ENCODE peak calls at places on chromosomes 16 and 17, in eight cellular contexts. One of them, this sample, is unnamed.

GRCh38 chr17:80446645-80447405 is 29.6 kb downstream of the NPTX1 start:
- DNase-seq in T-helper 22 cell: no peak
- DNase-seq in SHP77: peak; percentile 49
- DNase-seq in GM10248: no peak
- DNase-seq in stimulated activated CD4-positive, alpha-beta T cell treated with anti-CD3 and anti-CD28 coated beads, Interleukin-1b, Interleukin-23, amount 100 ng/mL, for 24 hours: no peak
- DNase-seq in stimulated activated CD8-positive, alpha-beta memory T cell treated with anti-CD3 and anti-CD28 coated beads, Interleukin-15, amount 100 ng/mL, for 24 hours: no peak
- DNase-seq in choroid plexus epithelial cell: no peak
- DNase-seq in T-helper 2 cell: no peak
- DNase-seq in this sample: no peak

GRCh38 chr17:69637399-69638165 is 223.1 kb downstream of the MAP2K6 start:
- DNase-seq in T-helper 22 cell: no peak
- DNase-seq in SHP77: no peak
- DNase-seq in GM10248: no peak
- DNase-seq in stimulated activated CD4-positive, alpha-beta T cell treated with anti-CD3 and anti-CD28 coated beads, Interleukin-1b, Interleukin-23, amount 100 ng/mL, for 24 hours: no peak
- DNase-seq in stimulated activated CD8-positive, alpha-beta memory T cell treated with anti-CD3 and anti-CD28 coated beads, Interleukin-15, amount 100 ng/mL, for 24 hours: no peak
- DNase-seq in choroid plexus epithelial cell: peak; percentile 16
- DNase-seq in T-helper 2 cell: no peak
- DNase-seq in this sample: peak; percentile 33

GRCh38 chr17:869567-870530 is 87.7 kb downstream of the MRM3 start:
- DNase-seq in T-helper 22 cell: no peak
- DNase-seq in SHP77: no peak
- DNase-seq in GM10248: no peak
- DNase-seq in stimulated activated CD4-positive, alpha-beta T cell treated with anti-CD3 and anti-CD28 coated beads, Interleukin-1b, Interleukin-23, amount 100 ng/mL, for 24 hours: no peak
- DNase-seq in stimulated activated CD8-positive, alpha-beta memory T cell treated with anti-CD3 and anti-CD28 coated beads, Interleukin-15, amount 100 ng/mL, for 24 hours: no peak
- DNase-seq in choroid plexus epithelial cell: peak; percentile 47
- DNase-seq in T-helper 2 cell: no peak
- DNase-seq in this sample: no peak

GRCh38 chr16:84563316-84563715 is 54.6 kb downstream of the COTL1 start:
- DNase-seq in T-helper 22 cell: no peak
- DNase-seq in SHP77: no peak
- DNase-seq in GM10248: no peak
- DNase-seq in stimulated activated CD4-positive, alpha-beta T cell treated with anti-CD3 and anti-CD28 coated beads, Interleukin-1b, Interleukin-23, amount 100 ng/mL, for 24 hours: no peak
- DNase-seq in stimulated activated CD8-positive, alpha-beta memory T cell treated with anti-CD3 and anti-CD28 coated beads, Interleukin-15, amount 100 ng/mL, for 24 hours: no peak
- DNase-seq in choroid plexus epithelial cell: no peak
- DNase-seq in T-helper 2 cell: no peak
- DNase-seq in this sample: no peak

GRCh38 chr16:78259883-78260282 is 160.4 kb downstream of the WWOX start:
- DNase-seq in T-helper 22 cell: no peak
- DNase-seq in SHP77: no peak
- DNase-seq in GM10248: no peak
- DNase-seq in stimulated activated CD4-positive, alpha-beta T cell treated with anti-CD3 and anti-CD28 coated beads, Interleukin-1b, Interleukin-23, amount 100 ng/mL, for 24 hours: no peak
- DNase-seq in stimulated activated CD8-positive, alpha-beta memory T cell treated with anti-CD3 and anti-CD28 coated beads, Interleukin-15, amount 100 ng/mL, for 24 hours: no peak
- DNase-seq in choroid plexus epithelial cell: no peak
- DNase-seq in T-helper 2 cell: no peak
- DNase-seq in this sample: no peak

GRCh38 chr17:70564006-70564620 is 394.8 kb downstream of the KCNJ2 start:
- DNase-seq in T-helper 22 cell: no peak
- DNase-seq in SHP77: no peak
- DNase-seq in GM10248: no peak
- DNase-seq in stimulated activated CD4-positive, alpha-beta T cell treated with anti-CD3 and anti-CD28 coated beads, Interleukin-1b, Interleukin-23, amount 100 ng/mL, for 24 hours: no peak
- DNase-seq in stimulated activated CD8-positive, alpha-beta memory T cell treated with anti-CD3 and anti-CD28 coated beads, Interleukin-15, amount 100 ng/mL, for 24 hours: no peak
- DNase-seq in choroid plexus epithelial cell: no peak
- DNase-seq in T-helper 2 cell: no peak
- DNase-seq in this sample: no peak

GRCh38 chr16:54879681-54880080 is 51.0 kb upstream of the IRX5 start:
- DNase-seq in T-helper 22 cell: no peak
- DNase-seq in SHP77: no peak
- DNase-seq in GM10248: no peak
- DNase-seq in stimulated activated CD4-positive, alpha-beta T cell treated with anti-CD3 and anti-CD28 coated beads, Interleukin-1b, Interleukin-23, amount 100 ng/mL, for 24 hours: no peak
- DNase-seq in stimulated activated CD8-positive, alpha-beta memory T cell treated with anti-CD3 and anti-CD28 coated beads, Interleukin-15, amount 100 ng/mL, for 24 hours: no peak
- DNase-seq in choroid plexus epithelial cell: no peak
- DNase-seq in T-helper 2 cell: no peak
- DNase-seq in this sample: no peak

GRCh38 chr17:79622201-79622601 is 11.3 kb upstream of the RBFOX3 start:
- DNase-seq in T-helper 22 cell: no peak
- DNase-seq in SHP77: no peak
- DNase-seq in GM10248: no peak
- DNase-seq in stimulated activated CD4-positive, alpha-beta T cell treated with anti-CD3 and anti-CD28 coated beads, Interleukin-1b, Interleukin-23, amount 100 ng/mL, for 24 hours: no peak
- DNase-seq in stimulated activated CD8-positive, alpha-beta memory T cell treated with anti-CD3 and anti-CD28 coated beads, Interleukin-15, amount 100 ng/mL, for 24 hours: no peak
- DNase-seq in choroid plexus epithelial cell: no peak
- DNase-seq in T-helper 2 cell: no peak
- DNase-seq in this sample: no peak

GRCh38 chr16:49468611-49469322 is 95.2 kb downstream of the C16orf78 start:
- DNase-seq in T-helper 22 cell: no peak
- DNase-seq in SHP77: no peak
- DNase-seq in GM10248: no peak
- DNase-seq in stimulated activated CD4-positive, alpha-beta T cell treated with anti-CD3 and anti-CD28 coated beads, Interleukin-1b, Interleukin-23, amount 100 ng/mL, for 24 hours: no peak
- DNase-seq in stimulated activated CD8-positive, alpha-beta memory T cell treated with anti-CD3 and anti-CD28 coated beads, Interleukin-15, amount 100 ng/mL, for 24 hours: no peak
- DNase-seq in choroid plexus epithelial cell: no peak
- DNase-seq in T-helper 2 cell: no peak
- DNase-seq in this sample: no peak

GRCh38 chr16:8644513-8645140 is 23.1 kb downstream of the METTL22 start:
- DNase-seq in T-helper 22 cell: no peak
- DNase-seq in SHP77: no peak
- DNase-seq in GM10248: no peak
- DNase-seq in stimulated activated CD4-positive, alpha-beta T cell treated with anti-CD3 and anti-CD28 coated beads, Interleukin-1b, Interleukin-23, amount 100 ng/mL, for 24 hours: no peak
- DNase-seq in stimulated activated CD8-positive, alpha-beta memory T cell treated with anti-CD3 and anti-CD28 coated beads, Interleukin-15, amount 100 ng/mL, for 24 hours: no peak
- DNase-seq in choroid plexus epithelial cell: no peak
- DNase-seq in T-helper 2 cell: no peak
- DNase-seq in this sample: no peak

GRCh38 chr17:39671651-39672521 is 3.6 kb downstream of the PNMT start:
- DNase-seq in T-helper 22 cell: no peak
- DNase-seq in SHP77: no peak
- DNase-seq in GM10248: peak; percentile 49
- DNase-seq in stimulated activated CD4-positive, alpha-beta T cell treated with anti-CD3 and anti-CD28 coated beads, Interleukin-1b, Interleukin-23, amount 100 ng/mL, for 24 hours: no peak
- DNase-seq in stimulated activated CD8-positive, alpha-beta memory T cell treated with anti-CD3 and anti-CD28 coated beads, Interleukin-15, amount 100 ng/mL, for 24 hours: no peak
- DNase-seq in choroid plexus epithelial cell: peak; percentile 54
- DNase-seq in T-helper 2 cell: no peak
- DNase-seq in this sample: no peak

GRCh38 chr17:82890339-82890730 is 50.5 kb upstream of the ZNF750 start:
- DNase-seq in T-helper 22 cell: no peak
- DNase-seq in SHP77: no peak
- DNase-seq in GM10248: no peak
- DNase-seq in stimulated activated CD4-positive, alpha-beta T cell treated with anti-CD3 and anti-CD28 coated beads, Interleukin-1b, Interleukin-23, amount 100 ng/mL, for 24 hours: no peak
- DNase-seq in stimulated activated CD8-positive, alpha-beta memory T cell treated with anti-CD3 and anti-CD28 coated beads, Interleukin-15, amount 100 ng/mL, for 24 hours: no peak
- DNase-seq in choroid plexus epithelial cell: no peak
- DNase-seq in T-helper 2 cell: no peak
- DNase-seq in this sample: no peak

GRCh38 chr16:61274211-61274610 is 762.0 kb downstream of the CDH8 start:
- DNase-seq in T-helper 22 cell: no peak
- DNase-seq in SHP77: no peak
- DNase-seq in GM10248: no peak
- DNase-seq in stimulated activated CD4-positive, alpha-beta T cell treated with anti-CD3 and anti-CD28 coated beads, Interleukin-1b, Interleukin-23, amount 100 ng/mL, for 24 hours: no peak
- DNase-seq in stimulated activated CD8-positive, alpha-beta memory T cell treated with anti-CD3 and anti-CD28 coated beads, Interleukin-15, amount 100 ng/mL, for 24 hours: no peak
- DNase-seq in choroid plexus epithelial cell: no peak
- DNase-seq in T-helper 2 cell: no peak
- DNase-seq in this sample: no peak

GRCh38 chr16:82880361-82880760 is 253.6 kb downstream of the CDH13 start:
- DNase-seq in T-helper 22 cell: no peak
- DNase-seq in SHP77: no peak
- DNase-seq in GM10248: no peak
- DNase-seq in stimulated activated CD4-positive, alpha-beta T cell treated with anti-CD3 and anti-CD28 coated beads, Interleukin-1b, Interleukin-23, amount 100 ng/mL, for 24 hours: no peak
- DNase-seq in stimulated activated CD8-positive, alpha-beta memory T cell treated with anti-CD3 and anti-CD28 coated beads, Interleukin-15, amount 100 ng/mL, for 24 hours: no peak
- DNase-seq in choroid plexus epithelial cell: no peak
- DNase-seq in T-helper 2 cell: no peak
- DNase-seq in this sample: no peak

GRCh38 chr16:13961099-13961811 is 41.3 kb downstream of the ERCC4 start:
- DNase-seq in T-helper 22 cell: no peak
- DNase-seq in SHP77: no peak
- DNase-seq in GM10248: no peak
- DNase-seq in stimulated activated CD4-positive, alpha-beta T cell treated with anti-CD3 and anti-CD28 coated beads, Interleukin-1b, Interleukin-23, amount 100 ng/mL, for 24 hours: no peak
- DNase-seq in stimulated activated CD8-positive, alpha-beta memory T cell treated with anti-CD3 and anti-CD28 coated beads, Interleukin-15, amount 100 ng/mL, for 24 hours: no peak
- DNase-seq in choroid plexus epithelial cell: peak; percentile 97
- DNase-seq in T-helper 2 cell: no peak
- DNase-seq in this sample: peak; percentile 29

GRCh38 chr17:74554909-74555308 is 9.0 kb upstream of the CD300C start:
- DNase-seq in T-helper 22 cell: no peak
- DNase-seq in SHP77: no peak
- DNase-seq in GM10248: no peak
- DNase-seq in stimulated activated CD4-positive, alpha-beta T cell treated with anti-CD3 and anti-CD28 coated beads, Interleukin-1b, Interleukin-23, amount 100 ng/mL, for 24 hours: no peak
- DNase-seq in stimulated activated CD8-positive, alpha-beta memory T cell treated with anti-CD3 and anti-CD28 coated beads, Interleukin-15, amount 100 ng/mL, for 24 hours: no peak
- DNase-seq in choroid plexus epithelial cell: no peak
- DNase-seq in T-helper 2 cell: no peak
- DNase-seq in this sample: no peak

GRCh38 chr17:50033316-50033715 is 22.6 kb upstream of the ITGA3 start:
- DNase-seq in T-helper 22 cell: no peak
- DNase-seq in SHP77: no peak
- DNase-seq in GM10248: no peak
- DNase-seq in stimulated activated CD4-positive, alpha-beta T cell treated with anti-CD3 and anti-CD28 coated beads, Interleukin-1b, Interleukin-23, amount 100 ng/mL, for 24 hours: no peak
- DNase-seq in stimulated activated CD8-positive, alpha-beta memory T cell treated with anti-CD3 and anti-CD28 coated beads, Interleukin-15, amount 100 ng/mL, for 24 hours: no peak
- DNase-seq in choroid plexus epithelial cell: peak; percentile 45
- DNase-seq in T-helper 2 cell: no peak
- DNase-seq in this sample: no peak

GRCh38 chr17:2263183-2263954 is 40.2 kb downstream of the SMG6 start:
- DNase-seq in T-helper 22 cell: no peak
- DNase-seq in SHP77: no peak
- DNase-seq in GM10248: no peak
- DNase-seq in stimulated activated CD4-positive, alpha-beta T cell treated with anti-CD3 and anti-CD28 coated beads, Interleukin-1b, Interleukin-23, amount 100 ng/mL, for 24 hours: no peak
- DNase-seq in stimulated activated CD8-positive, alpha-beta memory T cell treated with anti-CD3 and anti-CD28 coated beads, Interleukin-15, amount 100 ng/mL, for 24 hours: no peak
- DNase-seq in choroid plexus epithelial cell: peak; percentile 65
- DNase-seq in T-helper 2 cell: no peak
- DNase-seq in this sample: no peak

GRCh38 chr16:88678224-88678979 is 7.9 kb downstream of the SNAI3 start:
- DNase-seq in T-helper 22 cell: no peak
- DNase-seq in SHP77: no peak
- DNase-seq in GM10248: no peak
- DNase-seq in stimulated activated CD4-positive, alpha-beta T cell treated with anti-CD3 and anti-CD28 coated beads, Interleukin-1b, Interleukin-23, amount 100 ng/mL, for 24 hours: no peak
- DNase-seq in stimulated activated CD8-positive, alpha-beta memory T cell treated with anti-CD3 and anti-CD28 coated beads, Interleukin-15, amount 100 ng/mL, for 24 hours: no peak
- DNase-seq in choroid plexus epithelial cell: no peak
- DNase-seq in T-helper 2 cell: no peak
- DNase-seq in this sample: no peak

GRCh38 chr17:77266891-77267341 is 126.1 kb downstream of the SEC14L1 start:
- DNase-seq in T-helper 22 cell: no peak
- DNase-seq in SHP77: peak; percentile 38
- DNase-seq in GM10248: no peak
- DNase-seq in stimulated activated CD4-positive, alpha-beta T cell treated with anti-CD3 and anti-CD28 coated beads, Interleukin-1b, Interleukin-23, amount 100 ng/mL, for 24 hours: no peak
- DNase-seq in stimulated activated CD8-positive, alpha-beta memory T cell treated with anti-CD3 and anti-CD28 coated beads, Interleukin-15, amount 100 ng/mL, for 24 hours: no peak
- DNase-seq in choroid plexus epithelial cell: no peak
- DNase-seq in T-helper 2 cell: no peak
- DNase-seq in this sample: no peak

GRCh38 chr16:82653550-82654511 is 27.1 kb downstream of the CDH13 start:
- DNase-seq in T-helper 22 cell: peak; percentile 68
- DNase-seq in SHP77: no peak
- DNase-seq in GM10248: peak; percentile 39
- DNase-seq in stimulated activated CD4-positive, alpha-beta T cell treated with anti-CD3 and anti-CD28 coated beads, Interleukin-1b, Interleukin-23, amount 100 ng/mL, for 24 hours: peak; percentile 11
- DNase-seq in stimulated activated CD8-positive, alpha-beta memory T cell treated with anti-CD3 and anti-CD28 coated beads, Interleukin-15, amount 100 ng/mL, for 24 hours: no peak
- DNase-seq in choroid plexus epithelial cell: peak; percentile 96
- DNase-seq in T-helper 2 cell: peak; percentile 10
- DNase-seq in this sample: peak; percentile 82

GRCh38 chr17:74759941-74760340 is 11.5 kb downstream of the NHERF1 start:
- DNase-seq in T-helper 22 cell: no peak
- DNase-seq in SHP77: no peak
- DNase-seq in GM10248: no peak
- DNase-seq in stimulated activated CD4-positive, alpha-beta T cell treated with anti-CD3 and anti-CD28 coated beads, Interleukin-1b, Interleukin-23, amount 100 ng/mL, for 24 hours: no peak
- DNase-seq in stimulated activated CD8-positive, alpha-beta memory T cell treated with anti-CD3 and anti-CD28 coated beads, Interleukin-15, amount 100 ng/mL, for 24 hours: no peak
- DNase-seq in choroid plexus epithelial cell: no peak
- DNase-seq in T-helper 2 cell: no peak
- DNase-seq in this sample: no peak

GRCh38 chr16:55569025-55569424 is 2.5 kb downstream of the CAPNS2 start:
- DNase-seq in T-helper 22 cell: no peak
- DNase-seq in SHP77: no peak
- DNase-seq in GM10248: no peak
- DNase-seq in stimulated activated CD4-positive, alpha-beta T cell treated with anti-CD3 and anti-CD28 coated beads, Interleukin-1b, Interleukin-23, amount 100 ng/mL, for 24 hours: no peak
- DNase-seq in stimulated activated CD8-positive, alpha-beta memory T cell treated with anti-CD3 and anti-CD28 coated beads, Interleukin-15, amount 100 ng/mL, for 24 hours: no peak
- DNase-seq in choroid plexus epithelial cell: peak; percentile 71
- DNase-seq in T-helper 2 cell: no peak
- DNase-seq in this sample: no peak

GRCh38 chr16:25134306-25134705 is 22.8 kb downstream of the LCMT1 start:
- DNase-seq in T-helper 22 cell: no peak
- DNase-seq in SHP77: no peak
- DNase-seq in GM10248: no peak
- DNase-seq in stimulated activated CD4-positive, alpha-beta T cell treated with anti-CD3 and anti-CD28 coated beads, Interleukin-1b, Interleukin-23, amount 100 ng/mL, for 24 hours: no peak
- DNase-seq in stimulated activated CD8-positive, alpha-beta memory T cell treated with anti-CD3 and anti-CD28 coated beads, Interleukin-15, amount 100 ng/mL, for 24 hours: no peak
- DNase-seq in choroid plexus epithelial cell: no peak
- DNase-seq in T-helper 2 cell: no peak
- DNase-seq in this sample: no peak

GRCh38 chr16:88459366-88460055 is 6.4 kb downstream of the ZFPM1 start:
- DNase-seq in T-helper 22 cell: no peak
- DNase-seq in SHP77: no peak
- DNase-seq in GM10248: no peak
- DNase-seq in stimulated activated CD4-positive, alpha-beta T cell treated with anti-CD3 and anti-CD28 coated beads, Interleukin-1b, Interleukin-23, amount 100 ng/mL, for 24 hours: no peak
- DNase-seq in stimulated activated CD8-positive, alpha-beta memory T cell treated with anti-CD3 and anti-CD28 coated beads, Interleukin-15, amount 100 ng/mL, for 24 hours: no peak
- DNase-seq in choroid plexus epithelial cell: peak; percentile 20
- DNase-seq in T-helper 2 cell: no peak
- DNase-seq in this sample: no peak

GRCh38 chr17:42387221-42387657 is 1.0 kb downstream of the STAT3 start:
- DNase-seq in T-helper 22 cell: no peak
- DNase-seq in SHP77: no peak
- DNase-seq in GM10248: no peak
- DNase-seq in stimulated activated CD4-positive, alpha-beta T cell treated with anti-CD3 and anti-CD28 coated beads, Interleukin-1b, Interleukin-23, amount 100 ng/mL, for 24 hours: no peak
- DNase-seq in stimulated activated CD8-positive, alpha-beta memory T cell treated with anti-CD3 and anti-CD28 coated beads, Interleukin-15, amount 100 ng/mL, for 24 hours: no peak
- DNase-seq in choroid plexus epithelial cell: peak; percentile 89
- DNase-seq in T-helper 2 cell: no peak
- DNase-seq in this sample: no peak

GRCh38 chr16:11328172-11329079 is 16.8 kb upstream of the RMI2 start:
- DNase-seq in T-helper 22 cell: no peak
- DNase-seq in SHP77: no peak
- DNase-seq in GM10248: peak; percentile 86
- DNase-seq in stimulated activated CD4-positive, alpha-beta T cell treated with anti-CD3 and anti-CD28 coated beads, Interleukin-1b, Interleukin-23, amount 100 ng/mL, for 24 hours: no peak
- DNase-seq in stimulated activated CD8-positive, alpha-beta memory T cell treated with anti-CD3 and anti-CD28 coated beads, Interleukin-15, amount 100 ng/mL, for 24 hours: no peak
- DNase-seq in choroid plexus epithelial cell: peak; percentile 98
- DNase-seq in T-helper 2 cell: no peak
- DNase-seq in this sample: peak; percentile 90

GRCh38 chr16:56862776-56863175 is 2.2 kb upstream of the SLC12A3 start:
- DNase-seq in T-helper 22 cell: no peak
- DNase-seq in SHP77: no peak
- DNase-seq in GM10248: no peak
- DNase-seq in stimulated activated CD4-positive, alpha-beta T cell treated with anti-CD3 and anti-CD28 coated beads, Interleukin-1b, Interleukin-23, amount 100 ng/mL, for 24 hours: no peak
- DNase-seq in stimulated activated CD8-positive, alpha-beta memory T cell treated with anti-CD3 and anti-CD28 coated beads, Interleukin-15, amount 100 ng/mL, for 24 hours: no peak
- DNase-seq in choroid plexus epithelial cell: no peak
- DNase-seq in T-helper 2 cell: no peak
- DNase-seq in this sample: no peak

GRCh38 chr16:15854906-15855703 is 1.7 kb downstream of the MYH11 start:
- DNase-seq in T-helper 22 cell: no peak
- DNase-seq in SHP77: no peak
- DNase-seq in GM10248: no peak
- DNase-seq in stimulated activated CD4-positive, alpha-beta T cell treated with anti-CD3 and anti-CD28 coated beads, Interleukin-1b, Interleukin-23, amount 100 ng/mL, for 24 hours: no peak
- DNase-seq in stimulated activated CD8-positive, alpha-beta memory T cell treated with anti-CD3 and anti-CD28 coated beads, Interleukin-15, amount 100 ng/mL, for 24 hours: no peak
- DNase-seq in choroid plexus epithelial cell: no peak
- DNase-seq in T-helper 2 cell: no peak
- DNase-seq in this sample: no peak

GRCh38 chr16:89721644-89722391 is 481 bp downstream of the ZNF276 start:
- DNase-seq in T-helper 22 cell: peak; percentile 91
- DNase-seq in SHP77: peak; percentile 67
- DNase-seq in GM10248: peak; percentile 49
- DNase-seq in stimulated activated CD4-positive, alpha-beta T cell treated with anti-CD3 and anti-CD28 coated beads, Interleukin-1b, Interleukin-23, amount 100 ng/mL, for 24 hours: peak; percentile 43
- DNase-seq in stimulated activated CD8-positive, alpha-beta memory T cell treated with anti-CD3 and anti-CD28 coated beads, Interleukin-15, amount 100 ng/mL, for 24 hours: peak; percentile 68
- DNase-seq in choroid plexus epithelial cell: peak; percentile 58
- DNase-seq in T-helper 2 cell: peak; percentile 78
- DNase-seq in this sample: no peak

GRCh38 chr17:284676-285355 is 67.8 kb downstream of the RPH3AL start:
- DNase-seq in T-helper 22 cell: no peak
- DNase-seq in SHP77: no peak
- DNase-seq in GM10248: no peak
- DNase-seq in stimulated activated CD4-positive, alpha-beta T cell treated with anti-CD3 and anti-CD28 coated beads, Interleukin-1b, Interleukin-23, amount 100 ng/mL, for 24 hours: no peak
- DNase-seq in stimulated activated CD8-positive, alpha-beta memory T cell treated with anti-CD3 and anti-CD28 coated beads, Interleukin-15, amount 100 ng/mL, for 24 hours: no peak
- DNase-seq in choroid plexus epithelial cell: no peak
- DNase-seq in T-helper 2 cell: no peak
- DNase-seq in this sample: no peak

GRCh38 chr17:76659928-76660614 is 16.5 kb upstream of the ST6GALNAC1 start:
- DNase-seq in T-helper 22 cell: peak; percentile 27
- DNase-seq in SHP77: peak; percentile 38
- DNase-seq in GM10248: no peak
- DNase-seq in stimulated activated CD4-positive, alpha-beta T cell treated with anti-CD3 and anti-CD28 coated beads, Interleukin-1b, Interleukin-23, amount 100 ng/mL, for 24 hours: no peak
- DNase-seq in stimulated activated CD8-positive, alpha-beta memory T cell treated with anti-CD3 and anti-CD28 coated beads, Interleukin-15, amount 100 ng/mL, for 24 hours: no peak
- DNase-seq in choroid plexus epithelial cell: no peak
- DNase-seq in T-helper 2 cell: no peak
- DNase-seq in this sample: no peak

This sample was measured in AG04450.